ENCODE peak calls at places on chromosomes 1 and 21, in seven cellular contexts. V, A, S, B, F, R and P are unnamed samples.

GRCh38 chr1:23763040-23763577 is 15.1 kb upstream of the PITHD1 start:
- DNase-seq in B (no peak), R (no peak), S (no peak), V (no peak), F (no peak), A (no peak), P (no peak)

GRCh38 chr1:7670334-7671145 is 100.6 kb upstream of the VAMP3 start:
- DNase-seq in F (no peak), V (no peak), R (no peak), A (no peak), B (no peak), S (peak), P (no peak)

GRCh38 chr1:22196041-22196440 is 53.1 kb upstream of the WNT4 start:
- DNase-seq in S (no peak), F (no peak), V (no peak), A (no peak), R (no peak), B (peak), P (no peak)

GRCh38 chr1:23528245-23528978 is 2.6 kb downstream of the E2F2 start:
- DNase-seq in R (peak), A (peak), S (peak), V (peak), F (peak), B (peak), P (peak)

GRCh38 chr1:204591473-204592090 is 75.4 kb downstream of the MDM4 start:
- DNase-seq in V (no peak), B (peak), A (no peak), S (no peak), F (peak), R (peak), P (no peak)

GRCh38 chr1:76154213-76154956 is 79.8 kb downstream of the ST6GALNAC3 start:
- DNase-seq in V (peak), S (peak), A (peak), F (peak), B (peak), R (peak), P (peak)

GRCh38 chr1:13828454-13829151 is 128.6 kb downstream of the PRDM2 start:
- DNase-seq in B (no peak), S (no peak), R (no peak), A (no peak), F (no peak), V (peak), P (peak)

GRCh38 chr1:93681095-93681548 is 515 bp downstream of the BCAR3 start:
- DNase-seq in B (no peak), A (no peak), R (peak), F (peak), S (no peak), V (peak), P (peak)

GRCh38 chr1:181089777-181090505 is 1.4 kb downstream of the IER5 start:
- DNase-seq in F (peak), R (peak), B (peak), V (peak), A (peak), S (peak), P (peak)

GRCh38 chr1:163069142-163069541 is at the start of gene RGS4:
- DNase-seq in S (peak), B (peak), F (peak), R (peak), V (no peak), A (peak), P (no peak)

GRCh38 chr1:34784751-34785221 is 3.8 kb downstream of the GJB3 start:
- DNase-seq in A (no peak), F (no peak), V (no peak), B (peak), S (no peak), R (no peak), P (no peak)

GRCh38 chr1:116290085-116290670 is 82.9 kb upstream of the ATP1A1 start:
- DNase-seq in B (no peak), F (no peak), R (no peak), A (no peak), S (no peak), V (no peak), P (no peak)

GRCh38 chr1:41381691-41382530 is 20.7 kb downstream of the FOXO6 start:
- DNase-seq in R (no peak), B (peak), A (no peak), V (peak), S (no peak), F (peak), P (no peak)

GRCh38 chr1:14881775-14882672 is 271.5 kb upstream of the TMEM51 start:
- DNase-seq in R (peak), F (no peak), A (no peak), B (no peak), V (no peak), S (no peak), P (no peak)

GRCh38 chr1:186985889-186986491 is 157.2 kb downstream of the PLA2G4A start:
- DNase-seq in B (no peak), R (peak), S (no peak), V (no peak), F (peak), A (no peak), P (no peak)

GRCh38 chr1:224377676-224378006 is 21.0 kb downstream of the CNIH4 start:
- DNase-seq in F (peak), V (no peak), A (no peak), B (no peak), S (no peak), R (peak), P (no peak)

GRCh38 chr1:60280764-60281278 is 207.3 kb upstream of the C1orf87 start:
- DNase-seq in B (no peak), R (no peak), S (no peak), F (no peak), V (no peak), A (no peak), P (no peak)

GRCh38 chr21:46538851-46539666 is 65.8 kb downstream of the S100B start:
- DNase-seq in R (no peak), S (no peak), B (peak), V (no peak), A (no peak), F (no peak), P (no peak)

GRCh38 chr1:55639526-55639925 is 424.4 kb upstream of the USP24 start:
- DNase-seq in R (no peak), B (no peak), A (no peak), F (no peak), S (no peak), V (no peak), P (no peak)

GRCh38 chr1:154410185-154410827 is 5.2 kb downstream of the IL6R start:
- DNase-seq in B (no peak), R (no peak), S (no peak), A (no peak), F (no peak), V (peak), P (no peak)

GRCh38 chr1:198157241-198157846 is 546 bp downstream of the NEK7 start:
- DNase-seq in S (peak), R (peak), B (peak), A (peak), F (peak), V (peak), P (peak)

GRCh38 chr1:231421616-231421970 is 494 bp downstream of the EGLN1 start:
- DNase-seq in B (peak), R (peak), S (peak), A (peak), V (no peak), F (peak), P (no peak)

GRCh38 chr1:7646981-7647901 is 123.9 kb upstream of the VAMP3 start:
- DNase-seq in A (peak), B (peak), S (peak), F (peak), R (peak), V (peak), P (peak)

GRCh38 chr1:86741947-86742572 is 37.7 kb downstream of the SH3GLB1 start:
- DNase-seq in B (no peak), A (no peak), F (peak), S (no peak), R (peak), V (no peak), P (no peak)

GRCh38 chr1:37108596-37109188 is 74.4 kb upstream of the GRIK3 start:
- DNase-seq in A (no peak), R (no peak), F (no peak), S (no peak), B (no peak), V (no peak), P (no peak)

GRCh38 chr21:45528981-45529784 is 13.1 kb downstream of the SLC19A1 start:
- DNase-seq in B (peak), V (peak), F (no peak), A (no peak), R (no peak), S (peak), P (peak)

GRCh38 chr1:151790940-151791651 is 796 bp upstream of the TDRKH start:
- DNase-seq in B (no peak), S (no peak), A (no peak), V (no peak), R (no peak), F (no peak), P (peak)

GRCh38 chr1:151787689-151788088 is 2.6 kb downstream of the TDRKH start:
- DNase-seq in R (no peak), F (no peak), V (no peak), A (no peak), B (no peak), S (no peak), P (no peak)

GRCh38 chr1:151790071-151790939 is at the start of gene TDRKH:
- DNase-seq in S (peak), F (peak), A (peak), B (peak), R (peak), V (peak), P (peak)
- H3K27ac ChIP-seq in S (peak), F (no peak), A (peak), B (peak), R (no peak), V (peak), P (peak)

GRCh38 chr1:244074559-244075171 is 23.6 kb downstream of the ZBTB18 start:
- DNase-seq in V (no peak), A (no peak), S (no peak), R (no peak), F (no peak), B (no peak), P (peak)
- H3K4me3 ChIP-seq in V (no peak), A (no peak), S (no peak), R (no peak), F (no peak), B (no peak), P (peak)

DNA sequence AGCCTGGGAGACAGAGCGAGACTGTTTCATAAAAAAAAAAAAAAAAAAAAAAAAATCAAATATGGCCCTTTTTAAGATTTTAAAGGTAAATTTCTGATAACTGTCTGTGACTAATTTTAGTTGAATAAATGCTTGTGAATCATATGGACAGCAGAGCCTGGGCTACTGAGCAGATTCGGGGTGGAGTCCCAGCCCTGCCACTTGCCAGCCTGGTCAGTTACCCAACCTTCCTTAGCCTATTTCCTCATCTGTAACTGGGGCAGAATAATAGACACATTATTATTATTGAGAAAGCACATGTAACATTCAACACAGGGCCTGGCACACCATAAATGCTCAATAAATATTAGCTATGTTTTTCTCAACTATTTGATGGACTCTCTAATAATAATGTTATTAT is 11.2 kb upstream of the H3-3A start:
- DNase-seq in A (no peak), S (no peak), R (no peak), B (no peak), V (no peak), F (no peak), P (no peak)
- H3K27ac ChIP-seq in A (no peak), S (no peak), R (no peak), B (no peak), V (no peak), F (no peak), P (peak)

DNA sequence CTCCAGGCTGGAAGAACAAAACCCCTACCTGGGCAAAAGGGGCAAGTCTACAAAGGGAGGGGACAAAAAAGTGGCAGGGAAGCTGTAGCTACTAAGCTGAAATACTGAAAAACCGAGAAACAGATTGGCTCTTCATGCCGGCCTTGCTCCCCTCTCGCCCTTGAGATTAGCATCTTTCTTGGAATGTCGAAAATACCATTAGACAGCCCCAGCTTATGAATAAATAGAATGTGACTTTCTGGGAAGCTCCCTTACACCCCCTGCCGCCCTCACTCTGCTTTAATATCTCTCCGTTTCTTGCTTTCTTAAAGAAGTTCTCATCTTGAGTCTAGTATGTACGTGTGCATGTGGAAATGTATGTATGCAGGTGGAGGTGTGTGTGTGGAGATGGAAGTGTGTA is 14.1 kb downstream of the TRAF3IP3 start:
- DNase-seq in R (no peak), V (no peak), S (no peak), B (no peak), F (no peak), A (no peak), P (no peak)
- H3K4me3 ChIP-seq in R (no peak), V (peak), S (peak), B (no peak), F (no peak), A (no peak), P (peak)